ENCODE peak calls at places on chromosomes 12 and 14, in eight cellular contexts. One of them, this sample, is unnamed. For H3K4me1, the result is how much of the 10 kb centered on the place peaks cover.

GRCh38 chr12:132356686-132357622 is 27.6 kb upstream of the GALNT9 start:
- DNase-seq in IMR-90: peak
- DNase-seq in body of pancreas: no peak
- DNase-seq in endothelial cell of umbilical vein: peak
- DNase-seq in aorta: peak
- DNase-seq in thoracic aorta: no peak
- DNase-seq in CD8-positive, alpha-beta T cell: no peak
- DNase-seq in lower lobe of right lung: peak
- DNase-seq in this sample: no peak

GRCh38 chr12:6796576-6796975 is 7.2 kb downstream of the CD4 start:
- DNase-seq in IMR-90: no peak
- DNase-seq in body of pancreas: no peak
- DNase-seq in endothelial cell of umbilical vein: no peak
- DNase-seq in aorta: no peak
- DNase-seq in thoracic aorta: no peak
- DNase-seq in CD8-positive, alpha-beta T cell: no peak
- DNase-seq in lower lobe of right lung: no peak
- DNase-seq in this sample: no peak

GRCh38 chr12:21759737-21760136 is 14.8 kb downstream of the KCNJ8 start:
- DNase-seq in IMR-90: no peak
- DNase-seq in body of pancreas: no peak
- DNase-seq in endothelial cell of umbilical vein: no peak
- DNase-seq in aorta: no peak
- DNase-seq in thoracic aorta: no peak
- DNase-seq in CD8-positive, alpha-beta T cell: no peak
- DNase-seq in lower lobe of right lung: no peak
- DNase-seq in this sample: no peak

GRCh38 chr14:81433378-81433777 is 33.3 kb upstream of the STON2 start:
- DNase-seq in IMR-90: no peak
- DNase-seq in body of pancreas: no peak
- DNase-seq in endothelial cell of umbilical vein: no peak
- DNase-seq in aorta: no peak
- DNase-seq in thoracic aorta: no peak
- DNase-seq in CD8-positive, alpha-beta T cell: no peak
- DNase-seq in lower lobe of right lung: no peak
- DNase-seq in this sample: no peak

GRCh38 chr14:31990959-31991541 is 86.1 kb upstream of the ARHGAP5 start:
- DNase-seq in IMR-90: no peak
- DNase-seq in body of pancreas: no peak
- DNase-seq in endothelial cell of umbilical vein: peak
- DNase-seq in aorta: no peak
- DNase-seq in thoracic aorta: no peak
- DNase-seq in CD8-positive, alpha-beta T cell: no peak
- DNase-seq in lower lobe of right lung: no peak
- DNase-seq in this sample: no peak

GRCh38 chr12:6752931-6753771 is at the start of gene MLF2:
- DNase-seq in IMR-90: peak
- DNase-seq in body of pancreas: peak
- DNase-seq in endothelial cell of umbilical vein: peak
- DNase-seq in aorta: peak
- DNase-seq in thoracic aorta: peak
- DNase-seq in CD8-positive, alpha-beta T cell: peak
- DNase-seq in lower lobe of right lung: peak
- DNase-seq in this sample: peak

GRCh38 chr12:114884535-114884934 is 200.6 kb upstream of the TBX3 start:
- DNase-seq in IMR-90: no peak
- DNase-seq in body of pancreas: no peak
- DNase-seq in endothelial cell of umbilical vein: no peak
- DNase-seq in aorta: no peak
- DNase-seq in thoracic aorta: no peak
- DNase-seq in CD8-positive, alpha-beta T cell: no peak
- DNase-seq in lower lobe of right lung: no peak
- DNase-seq in this sample: no peak

GRCh38 chr12:93778306-93778705 is 101.1 kb downstream of the CRADD start:
- DNase-seq in IMR-90: peak
- DNase-seq in body of pancreas: peak
- DNase-seq in endothelial cell of umbilical vein: peak
- DNase-seq in aorta: peak
- DNase-seq in thoracic aorta: peak
- DNase-seq in CD8-positive, alpha-beta T cell: no peak
- DNase-seq in lower lobe of right lung: no peak
- DNase-seq in this sample: peak

GRCh38 chr14:99554757-99555531 is 49.1 kb downstream of the CCDC85C start:
- DNase-seq in IMR-90: no peak
- DNase-seq in body of pancreas: peak
- DNase-seq in endothelial cell of umbilical vein: no peak
- DNase-seq in aorta: no peak
- DNase-seq in thoracic aorta: no peak
- DNase-seq in CD8-positive, alpha-beta T cell: no peak
- DNase-seq in lower lobe of right lung: no peak
- DNase-seq in this sample: no peak

GRCh38 chr14:99552572-99553216 is 51.3 kb downstream of the CCDC85C start:
- DNase-seq in IMR-90: no peak
- DNase-seq in body of pancreas: peak
- DNase-seq in endothelial cell of umbilical vein: no peak
- DNase-seq in aorta: no peak
- DNase-seq in thoracic aorta: no peak
- DNase-seq in CD8-positive, alpha-beta T cell: no peak
- DNase-seq in lower lobe of right lung: no peak
- DNase-seq in this sample: no peak

GRCh38 chr14:99554184-99554583 is 49.8 kb downstream of the CCDC85C start:
- DNase-seq in IMR-90: no peak
- DNase-seq in body of pancreas: peak
- DNase-seq in endothelial cell of umbilical vein: no peak
- DNase-seq in aorta: no peak
- DNase-seq in thoracic aorta: no peak
- DNase-seq in CD8-positive, alpha-beta T cell: no peak
- DNase-seq in lower lobe of right lung: no peak
- DNase-seq in this sample: peak

GRCh38 chr14:99559286-99559990 is 44.6 kb downstream of the CCDC85C start:
- DNase-seq in IMR-90: no peak
- DNase-seq in body of pancreas: no peak
- DNase-seq in endothelial cell of umbilical vein: no peak
- DNase-seq in aorta: no peak
- DNase-seq in thoracic aorta: no peak
- DNase-seq in CD8-positive, alpha-beta T cell: no peak
- DNase-seq in lower lobe of right lung: no peak
- DNase-seq in this sample: no peak

GRCh38 chr14:99556134-99556791 is 47.7 kb downstream of the CCDC85C start:
- DNase-seq in IMR-90: no peak
- DNase-seq in body of pancreas: no peak
- DNase-seq in endothelial cell of umbilical vein: no peak
- DNase-seq in aorta: no peak
- DNase-seq in thoracic aorta: no peak
- DNase-seq in CD8-positive, alpha-beta T cell: no peak
- DNase-seq in lower lobe of right lung: no peak
- DNase-seq in this sample: no peak
- H3K4me1 ChIP-seq in IMR-90: under half
- H3K4me1 ChIP-seq in body of pancreas: half or more
- H3K4me1 ChIP-seq in endothelial cell of umbilical vein: under half
- H3K4me1 ChIP-seq in aorta: under half
- H3K4me1 ChIP-seq in thoracic aorta: under half
- H3K4me1 ChIP-seq in CD8-positive, alpha-beta T cell: under half
- H3K4me1 ChIP-seq in lower lobe of right lung: under half
- H3K4me1 ChIP-seq in this sample: under half

GRCh38 chr12:111980598-111980997 is 32.4 kb downstream of the TMEM116 start:
- DNase-seq in IMR-90: no peak
- DNase-seq in body of pancreas: no peak
- DNase-seq in endothelial cell of umbilical vein: no peak
- DNase-seq in aorta: no peak
- DNase-seq in thoracic aorta: no peak
- DNase-seq in CD8-positive, alpha-beta T cell: no peak
- DNase-seq in lower lobe of right lung: no peak
- DNase-seq in this sample: no peak
- H3K4me1 ChIP-seq in IMR-90: under half
- H3K4me1 ChIP-seq in body of pancreas: under half
- H3K4me1 ChIP-seq in endothelial cell of umbilical vein: under half
- H3K4me1 ChIP-seq in aorta: under half
- H3K4me1 ChIP-seq in thoracic aorta: under half
- H3K4me1 ChIP-seq in CD8-positive, alpha-beta T cell: under half
- H3K4me1 ChIP-seq in lower lobe of right lung: under half
- H3K4me1 ChIP-seq in this sample: under half

GRCh38 chr12:45231515-45232145 is 15.7 kb downstream of the ANO6 start:
- DNase-seq in IMR-90: peak
- DNase-seq in body of pancreas: no peak
- DNase-seq in endothelial cell of umbilical vein: peak
- DNase-seq in aorta: no peak
- DNase-seq in thoracic aorta: no peak
- DNase-seq in CD8-positive, alpha-beta T cell: no peak
- DNase-seq in lower lobe of right lung: no peak
- DNase-seq in this sample: no peak
- H3K4me1 ChIP-seq in IMR-90: under half
- H3K4me1 ChIP-seq in body of pancreas: half or more
- H3K4me1 ChIP-seq in endothelial cell of umbilical vein: half or more
- H3K4me1 ChIP-seq in aorta: under half
- H3K4me1 ChIP-seq in thoracic aorta: under half
- H3K4me1 ChIP-seq in CD8-positive, alpha-beta T cell: under half
- H3K4me1 ChIP-seq in lower lobe of right lung: half or more
- H3K4me1 ChIP-seq in this sample: half or more

DNA sequence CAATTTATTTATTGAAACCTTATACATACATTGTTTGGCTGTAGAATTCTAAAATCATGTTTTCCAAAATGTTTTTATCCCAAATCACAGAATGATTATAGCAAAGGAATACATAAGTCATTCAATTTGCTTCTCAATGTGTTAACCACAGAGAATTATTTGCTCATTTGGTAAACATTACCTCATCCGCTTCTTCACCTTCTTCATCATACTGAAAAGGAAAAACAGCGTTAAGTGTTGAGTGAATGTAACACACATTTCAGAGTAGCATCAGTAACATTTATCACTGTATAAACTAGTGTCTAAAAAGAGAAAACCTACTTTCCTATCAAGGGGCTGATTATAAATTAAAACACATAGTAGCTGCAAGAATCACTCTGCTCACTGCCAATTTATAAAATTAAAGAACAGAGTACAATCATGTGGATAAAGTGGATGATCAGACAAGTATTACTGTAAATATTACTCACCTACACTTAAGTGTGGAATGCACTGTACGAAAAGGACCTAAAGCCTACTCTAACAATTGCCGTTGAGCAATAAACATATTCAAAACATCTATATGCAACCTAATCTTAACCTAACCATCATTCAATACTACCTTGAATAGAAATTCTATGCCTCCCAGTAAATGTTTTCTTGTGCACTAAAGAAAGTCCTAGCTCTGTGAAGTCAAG is 18.1 kb upstream of the PHLDA1 start:
- DNase-seq in IMR-90: no peak
- DNase-seq in body of pancreas: no peak
- DNase-seq in endothelial cell of umbilical vein: no peak
- DNase-seq in aorta: no peak
- DNase-seq in thoracic aorta: no peak
- DNase-seq in CD8-positive, alpha-beta T cell: no peak
- DNase-seq in lower lobe of right lung: no peak
- DNase-seq in this sample: no peak
- H3K4me1 ChIP-seq in IMR-90: under half
- H3K4me1 ChIP-seq in body of pancreas: under half
- H3K4me1 ChIP-seq in endothelial cell of umbilical vein: under half
- H3K4me1 ChIP-seq in aorta: under half
- H3K4me1 ChIP-seq in thoracic aorta: under half
- H3K4me1 ChIP-seq in CD8-positive, alpha-beta T cell: under half
- H3K4me1 ChIP-seq in lower lobe of right lung: under half
- H3K4me1 ChIP-seq in this sample: under half

DNA sequence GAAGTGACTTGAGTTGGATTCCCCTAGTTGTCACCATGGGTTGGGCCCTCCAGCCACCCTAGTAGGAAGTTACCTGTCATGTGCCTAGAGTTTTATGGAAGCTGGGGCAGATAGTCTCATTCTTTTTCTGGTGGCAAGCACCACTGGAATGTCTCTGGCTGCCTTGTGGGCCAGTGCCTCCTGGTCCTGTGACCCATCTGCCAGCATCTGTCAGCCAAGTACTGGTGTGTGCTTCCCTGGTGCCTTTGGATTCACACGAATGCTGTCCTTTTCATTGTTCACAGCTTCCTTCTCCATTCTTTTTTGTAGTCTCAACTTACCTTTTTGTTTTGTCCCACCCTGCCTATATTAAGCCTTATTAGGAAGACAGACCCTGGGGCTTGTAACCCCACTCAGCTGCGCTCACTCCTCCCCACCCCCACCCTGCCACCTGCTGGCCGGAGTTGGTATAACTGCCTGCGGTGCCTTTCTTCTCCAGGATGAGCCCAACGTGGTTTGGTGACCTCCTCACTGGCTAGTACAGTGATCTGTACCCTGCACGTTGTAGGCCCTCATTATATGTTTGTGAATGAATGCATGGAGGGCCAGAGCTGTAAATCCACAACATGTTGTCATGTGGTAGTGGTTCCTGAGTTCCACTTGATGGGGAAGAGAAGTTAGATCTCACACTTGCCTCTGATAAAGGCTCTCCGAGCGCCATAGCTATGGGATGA is 125.7 kb downstream of the TSPAN9 start:
- DNase-seq in IMR-90: peak
- DNase-seq in body of pancreas: peak
- DNase-seq in endothelial cell of umbilical vein: peak
- DNase-seq in aorta: no peak
- DNase-seq in thoracic aorta: no peak
- DNase-seq in CD8-positive, alpha-beta T cell: peak
- DNase-seq in lower lobe of right lung: no peak
- DNase-seq in this sample: peak
- H3K4me1 ChIP-seq in IMR-90: under half
- H3K4me1 ChIP-seq in body of pancreas: under half
- H3K4me1 ChIP-seq in endothelial cell of umbilical vein: under half
- H3K4me1 ChIP-seq in aorta: under half
- H3K4me1 ChIP-seq in thoracic aorta: under half
- H3K4me1 ChIP-seq in CD8-positive, alpha-beta T cell: under half
- H3K4me1 ChIP-seq in lower lobe of right lung: under half
- H3K4me1 ChIP-seq in this sample: half or more

DNA sequence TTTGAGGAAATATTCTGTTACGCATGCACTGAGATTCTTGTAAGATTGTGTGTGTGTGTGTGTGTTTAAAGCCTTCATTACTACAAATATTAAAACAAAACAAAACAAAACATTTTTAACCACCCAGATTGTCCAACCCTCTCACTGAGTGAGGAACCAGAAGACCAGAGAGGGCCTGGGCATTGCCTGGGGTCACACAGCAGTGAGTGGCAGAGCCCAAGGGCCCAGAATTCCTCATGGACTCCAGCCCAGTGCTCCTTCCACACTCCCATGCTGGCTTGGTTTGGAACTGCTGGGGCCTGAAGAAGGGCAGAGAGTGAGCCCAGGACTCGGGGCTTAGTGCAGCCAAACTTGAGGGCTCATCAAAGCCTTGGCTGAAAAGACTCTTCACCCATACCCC is 1.6 kb upstream of the OTUB2 start:
- DNase-seq in IMR-90: no peak
- DNase-seq in body of pancreas: no peak
- DNase-seq in endothelial cell of umbilical vein: no peak
- DNase-seq in aorta: no peak
- DNase-seq in thoracic aorta: no peak
- DNase-seq in CD8-positive, alpha-beta T cell: no peak
- DNase-seq in lower lobe of right lung: no peak
- DNase-seq in this sample: no peak
- H3K4me1 ChIP-seq in IMR-90: under half
- H3K4me1 ChIP-seq in body of pancreas: under half
- H3K4me1 ChIP-seq in endothelial cell of umbilical vein: under half
- H3K4me1 ChIP-seq in aorta: under half
- H3K4me1 ChIP-seq in thoracic aorta: under half
- H3K4me1 ChIP-seq in CD8-positive, alpha-beta T cell: under half
- H3K4me1 ChIP-seq in lower lobe of right lung: under half
- H3K4me1 ChIP-seq in this sample: under half

This sample was measured in heart right ventricle.